ENCODE peak calls at places on chromosomes 4 and X, in seven cellular contexts. U is IMR-90, L is H9, C is trophoblast cell, B is neuronal stem cell, G is mesendoderm, I is H1. K is an unnamed sample.

GRCh38 chrX:97907791-97908190 is 1024.1 kb downstream of the RPA4 start:
- DNase-seq in C (no peak), U (no peak), G (no peak), L (no peak), B (no peak), I (no peak), K (no peak)

GRCh38 chr4:13543091-13543581 is 1.2 kb downstream of the NKX3-2 start:
- DNase-seq in B (no peak), G (no peak), U (no peak), I (no peak), C (no peak), L (no peak), K (no peak)

GRCh38 chr4:183469936-183470335 is 25.5 kb downstream of the CDKN2AIP start:
- DNase-seq in U (peak), L (no peak), B (no peak), G (no peak), C (no peak), I (no peak), K (peak)

GRCh38 chr4:13541176-13541604 is 3.1 kb downstream of the NKX3-2 start:
- DNase-seq in C (no peak), U (no peak), G (no peak), L (peak), B (no peak), I (no peak), K (no peak)

GRCh38 chrX:111823068-111823467 is 52.9 kb upstream of the TRPC5OS start:
- DNase-seq in B (peak), L (peak), U (peak), I (peak), G (peak), C (no peak), K (peak)

GRCh38 chr4:74097161-74097560 is 1.8 kb downstream of the CXCL2 start:
- DNase-seq in U (no peak), L (no peak), G (no peak), C (no peak), I (no peak), B (no peak), K (no peak)

GRCh38 chr4:118032691-118033090 is 1.6 kb upstream of the NDST3 start:
- DNase-seq in U (peak), C (peak), L (peak), I (no peak), B (no peak), G (peak), K (peak)

GRCh38 chr4:150609131-150609530 is 27.2 kb downstream of the MAB21L2 start:
- DNase-seq in C (no peak), B (no peak), G (no peak), I (no peak), U (peak), L (no peak), K (no peak)

GRCh38 chr4:174503079-174503724 is 19.1 kb downstream of the HPGD start:
- DNase-seq in U (no peak), L (no peak), B (no peak), I (no peak), C (no peak), G (no peak), K (no peak)

GRCh38 chr4:176964116-176964691 is 171.5 kb upstream of the VEGFC start:
- DNase-seq in L (peak), C (no peak), U (no peak), I (no peak), G (peak), B (no peak), K (no peak)

GRCh38 chrX:119887721-119888425 is 7.8 kb upstream of the AKAP14 start:
- DNase-seq in L (peak), U (peak), B (no peak), I (peak), G (peak), C (peak), K (peak)

GRCh38 chr4:35465096-35465495 is 779.2 kb downstream of the ARAP2 start:
- DNase-seq in L (no peak), B (no peak), G (no peak), C (no peak), I (no peak), U (no peak), K (no peak)
- H2BK120ac ChIP-seq in L (no peak), B (no peak), G (no peak), C (no peak), I (no peak), U (no peak), K (no peak)

GRCh38 chr4:52265781-52266525 is 214.8 kb downstream of the SPATA18 start:
- DNase-seq in G (no peak), U (no peak), C (peak), B (no peak), I (no peak), L (no peak), K (no peak)
- H2BK120ac ChIP-seq in G (no peak), U (no peak), C (no peak), B (no peak), I (no peak), L (no peak), K (no peak)

GRCh38 chrX:49176421-49177326 is 5.0 kb downstream of the PLP2 start:
- DNase-seq in I (no peak), B (no peak), L (no peak), C (no peak), G (no peak), U (no peak), K (no peak)

GRCh38 chrX:49179358-49179757 is 6.8 kb downstream of the PRICKLE3 start:
- DNase-seq in G (no peak), U (no peak), B (no peak), L (no peak), C (no peak), I (no peak), K (no peak)

GRCh38 chrX:49178537-49178936 is 6.8 kb downstream of the PLP2 start:
- DNase-seq in L (no peak), I (no peak), U (no peak), G (no peak), B (no peak), C (no peak), K (no peak)

GRCh38 chrX:49177338-49177833 is 5.7 kb downstream of the PLP2 start:
- DNase-seq in B (no peak), I (no peak), G (no peak), L (no peak), C (no peak), U (no peak), K (no peak)

DNA sequence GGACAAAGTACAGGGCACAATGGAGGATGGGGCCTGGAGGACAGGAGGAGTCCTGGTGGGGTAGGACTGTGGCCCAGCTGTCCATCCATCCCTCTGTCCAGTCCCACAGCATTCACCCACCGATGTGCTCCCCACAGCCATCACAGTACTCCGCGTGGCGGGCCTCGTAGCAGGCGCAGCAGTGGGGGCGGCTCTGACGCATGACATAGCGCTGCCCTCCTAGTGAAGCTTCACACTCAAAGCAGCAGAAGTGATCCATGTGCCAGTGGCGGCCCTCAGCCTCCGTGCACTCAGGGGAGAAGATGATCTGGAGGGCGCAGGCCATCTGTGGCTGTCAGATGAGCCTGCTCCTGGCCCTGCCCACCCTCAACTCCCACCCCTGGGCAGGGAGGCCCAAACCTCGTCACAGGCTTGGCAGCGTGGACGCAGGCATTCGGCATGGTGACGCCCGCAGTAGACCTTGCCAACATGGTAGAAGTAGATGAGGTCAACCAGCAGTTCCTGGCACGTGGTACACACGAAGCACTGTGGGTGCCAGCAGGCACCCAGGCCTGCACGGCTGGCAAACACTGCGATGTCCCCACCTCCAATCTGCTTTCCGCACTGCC is 6.3 kb downstream of the PLP2 start:
- DNase-seq in L (no peak), B (no peak), U (no peak), I (no peak), C (no peak), G (no peak), K (no peak)
- H2BK120ac ChIP-seq in L (no peak), B (no peak), U (no peak), I (no peak), C (no peak), G (no peak), K (no peak)

GRCh38 chr4:21628116-21628515 is 320.5 kb downstream of the KCNIP4 start:
- DNase-seq in U (no peak), L (no peak), G (no peak), B (no peak), I (no peak), C (no peak), K (no peak)

GRCh38 chr4:21625447-21625846 is 323.1 kb downstream of the KCNIP4 start:
- DNase-seq in C (no peak), G (no peak), I (no peak), B (no peak), L (no peak), U (no peak), K (no peak)

GRCh38 chr4:21628916-21629315 is 319.7 kb downstream of the KCNIP4 start:
- DNase-seq in B (no peak), L (no peak), I (no peak), G (no peak), U (no peak), C (no peak), K (no peak)
- H2BK120ac ChIP-seq in B (no peak), L (no peak), I (no peak), G (no peak), U (no peak), C (no peak), K (no peak)

GRCh38 chrX:147828719-147829118 is 83.0 kb upstream of the FMR1 start:
- DNase-seq in L (no peak), U (no peak), I (no peak), C (no peak), G (no peak), B (no peak), K (no peak)
- H2BK120ac ChIP-seq in L (no peak), U (no peak), I (no peak), C (no peak), G (no peak), B (no peak), K (no peak)

GRCh38 chr4:132526652-132527051 is 622.4 kb upstream of the PCDH10 start:
- DNase-seq in U (no peak), I (no peak), C (no peak), B (no peak), L (no peak), G (no peak), K (no peak)

GRCh38 chr4:132530846-132531245 is 618.2 kb upstream of the PCDH10 start:
- DNase-seq in C (no peak), U (no peak), G (peak), B (no peak), L (no peak), I (no peak), K (peak)

DNA sequence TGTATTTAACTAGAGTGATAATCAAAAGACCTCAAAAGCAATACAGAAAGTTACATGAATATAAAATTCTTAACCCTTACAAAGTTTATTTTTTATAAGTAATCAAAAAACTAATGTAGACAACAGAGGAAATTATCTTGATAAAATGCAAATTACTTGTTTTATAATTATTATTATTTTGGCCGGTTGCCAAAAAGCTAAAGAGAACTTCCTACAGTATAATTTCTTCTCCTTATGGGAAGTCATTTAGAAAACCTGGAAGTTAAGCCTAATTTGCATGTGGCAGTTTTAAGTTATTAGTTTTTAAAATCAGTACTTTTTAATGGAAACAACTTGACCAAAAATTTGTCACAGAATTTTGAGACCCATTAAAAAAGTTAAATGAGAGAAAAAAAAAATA is 621.3 kb upstream of the PCDH10 start:
- DNase-seq in L (no peak), U (no peak), B (no peak), C (no peak), G (no peak), I (no peak), K (no peak)
- H2BK120ac ChIP-seq in L (no peak), U (no peak), B (no peak), C (no peak), G (no peak), I (no peak), K (no peak)

GRCh38 chr4:40684404-40684803 is 54.7 kb upstream of the RBM47 start:
- DNase-seq in L (no peak), I (no peak), C (no peak), U (no peak), B (no peak), G (no peak), K (no peak)
- H2BK120ac ChIP-seq in L (no peak), I (no peak), C (no peak), U (no peak), B (no peak), G (no peak), K (no peak)

DNA sequence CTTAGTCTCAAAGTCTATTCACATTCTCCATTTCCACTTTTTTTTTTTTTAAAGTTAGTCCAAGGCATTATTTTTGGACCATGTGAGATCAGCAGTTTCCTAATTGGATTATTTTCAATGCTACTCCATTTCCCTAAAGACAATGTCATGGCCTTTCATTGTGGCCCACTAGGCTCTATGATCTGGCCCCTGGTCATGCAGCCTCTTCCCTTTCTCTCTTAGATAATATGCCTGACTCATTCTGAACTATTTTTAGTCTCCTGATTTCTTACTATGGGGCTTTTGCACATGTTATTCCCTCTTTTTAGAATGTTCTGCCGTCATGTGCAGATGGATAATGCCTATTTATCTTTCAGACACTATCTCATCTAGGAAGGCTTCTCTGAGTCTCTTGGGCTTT is 157.3 kb downstream of the TMA16 start:
- DNase-seq in I (no peak), G (no peak), U (no peak), C (no peak), L (no peak), B (no peak), K (peak)
- H2BK120ac ChIP-seq in I (no peak), G (no peak), U (no peak), C (no peak), L (no peak), B (no peak), K (no peak)